ENCODE peak calls at places on chromosomes 5 and 9, in six cellular contexts. C is GM12865, Q is T-helper 9 cell, P is NCI-H1436, S is cardiac fibroblast, K is amniotic epithelial cell. I is an unnamed sample.

GRCh38 chr5:16994576-16994975 is 58.5 kb upstream of the MYO10 start:
- DNase-seq in C (no peak), K (no peak), Q (no peak), S (no peak), P (no peak), I (no peak)

GRCh38 chr5:131355972-131356528 is 92.2 kb downstream of the CDC42SE2 start:
- DNase-seq in Q (no peak), K (peak), S (peak), C (no peak), P (no peak), I (no peak)

GRCh38 chr5:172870807-172871431 is 36.9 kb downstream of the ERGIC1 start:
- DNase-seq in Q (no peak), P (no peak), K (no peak), C (peak), S (peak), I (no peak)

GRCh38 chr9:71223953-71224538 is 102.6 kb upstream of the TRPM3 start:
- DNase-seq in S (no peak), C (no peak), P (no peak), Q (no peak), K (peak), I (no peak)

GRCh38 chr5:29697786-29698414 is 1495.6 kb upstream of the CDH6 start:
- DNase-seq in K (peak), S (no peak), Q (no peak), C (no peak), P (no peak), I (no peak)

GRCh38 chr9:134223601-134224122 is 59.3 kb upstream of the RNU6ATAC start:
- DNase-seq in S (no peak), C (no peak), P (no peak), Q (no peak), K (no peak), I (no peak)

GRCh38 chr5:154642499-154643245 is 112.5 kb upstream of the LARP1 start:
- DNase-seq in K (peak), S (peak), Q (no peak), P (peak), C (no peak), I (no peak)

GRCh38 chr5:181052928-181053759 is 13.1 kb downstream of the BTNL9 start:
- DNase-seq in K (no peak), C (peak), P (no peak), S (no peak), Q (no peak), I (no peak)